ENCODE peak calls at places on chromosome 18, in five cellular contexts. B is sigmoid colon, M is astrocyte, X is breast epithelium, L is cardiac muscle cell. P is an unnamed sample.

GRCh38 chr18:56575819-56576663 is 62.4 kb downstream of the TXNL1 start:
- DNase-seq in B (no peak), M (peak), X (no peak), L (peak), P (no peak)

GRCh38 chr18:70416496-70416895 is 127.7 kb downstream of the SOCS6 start:
- DNase-seq in B (no peak), M (no peak), X (no peak), L (no peak), P (no peak)

GRCh38 chr18:48949051-48949605 is 1.6 kb downstream of the SMAD7 start:
- DNase-seq in B (peak), M (no peak), X (no peak), L (no peak), P (no peak)

GRCh38 chr18:74892066-74892627 is 294.5 kb downstream of the ZNF407 start:
- DNase-seq in B (no peak), M (no peak), X (no peak), L (no peak), P (no peak)

GRCh38 chr18:9665311-9665710 is 42.8 kb upstream of the RAB31 start:
- DNase-seq in B (no peak), M (peak), X (no peak), L (no peak), P (no peak)

GRCh38 chr18:12377556-12378553 is 828 bp upstream of the AFG3L2 start:
- DNase-seq in B (no peak), M (no peak), X (no peak), L (no peak), P (no peak)

GRCh38 chr18:56565596-56566355 is 72.6 kb downstream of the TXNL1 start:
- DNase-seq in B (no peak), M (peak), X (no peak), L (peak), P (no peak)

GRCh38 chr18:69936191-69936558 is 11.5 kb downstream of the CD226 start:
- DNase-seq in B (no peak), M (no peak), X (no peak), L (peak), P (no peak)

GRCh38 chr18:48922801-48923730 is 27.7 kb downstream of the SMAD7 start:
- DNase-seq in B (peak), M (peak), X (no peak), L (peak), P (peak)

GRCh38 chr18:64331419-64331818 is 182.5 kb upstream of the LINC00305 start:
- DNase-seq in B (no peak), M (no peak), X (no peak), L (no peak), P (no peak)

GRCh38 chr18:3016584-3017292 is 3.8 kb upstream of the LPIN2 start:
- DNase-seq in B (no peak), M (no peak), X (no peak), L (no peak), P (no peak)

GRCh38 chr18:6719098-6719913 is 10.2 kb upstream of the ARHGAP28 start:
- DNase-seq in B (no peak), M (no peak), X (no peak), L (no peak), P (no peak)

GRCh38 chr18:58263055-58263732 is 219.2 kb downstream of the NEDD4L start:
- DNase-seq in B (no peak), M (peak), X (peak), L (no peak), P (no peak)

GRCh38 chr18:28606686-28607085 is 429.8 kb upstream of the CDH2 start:
- DNase-seq in B (no peak), M (no peak), X (no peak), L (peak), P (no peak)

GRCh38 chr18:7755753-7756475 is 188.8 kb downstream of the PTPRM start:
- DNase-seq in B (no peak), M (no peak), X (no peak), L (peak), P (no peak)

GRCh38 chr18:23306842-23307241 is 146.2 kb upstream of the RIOK3 start:
- DNase-seq in B (no peak), M (no peak), X (no peak), L (no peak), P (no peak)

GRCh38 chr18:79947881-79948610 is 3.4 kb downstream of the SLC66A2 start:
- DNase-seq in B (peak), M (no peak), X (no peak), L (no peak), P (peak)

GRCh38 chr18:46754661-46755292 is 2.1 kb downstream of the ST8SIA5 start:
- DNase-seq in B (no peak), M (no peak), X (no peak), L (no peak), P (no peak)

GRCh38 chr18:22302152-22302551 is 115.6 kb downstream of the CTAGE1 start:
- DNase-seq in B (no peak), M (no peak), X (no peak), L (no peak), P (no peak)

GRCh38 chr18:76958692-76959341 is 136.5 kb downstream of the ZNF236 start:
- DNase-seq in B (no peak), M (no peak), X (no peak), L (peak), P (no peak)

GRCh38 chr18:54480616-54481015 is 110.4 kb upstream of the DYNAP start:
- DNase-seq in B (no peak), M (no peak), X (no peak), L (no peak), P (no peak)

GRCh38 chr18:58733866-58734265 is 62.6 kb downstream of the MALT1 start:
- DNase-seq in B (no peak), M (no peak), X (no peak), L (no peak), P (no peak)

GRCh38 chr18:45024357-45025107 is 343.8 kb downstream of the SETBP1 start:
- DNase-seq in B (no peak), M (no peak), X (no peak), L (no peak), P (no peak)
- TF ChIP-seq CTCF in B (no peak), M (no peak), X (no peak), L (no peak), P (no peak)

GRCh38 chr18:33837191-33837590 is 259.2 kb downstream of the ASXL3 start:
- DNase-seq in B (no peak), M (no peak), X (no peak), L (no peak), P (no peak)

GRCh38 chr18:33835419-33835818 is 257.4 kb downstream of the ASXL3 start:
- DNase-seq in B (no peak), M (no peak), X (no peak), L (no peak), P (no peak)

GRCh38 chr18:33838084-33838483 is 260.1 kb downstream of the ASXL3 start:
- DNase-seq in B (no peak), M (no peak), X (no peak), L (no peak), P (no peak)

GRCh38 chr18:33841221-33841967 is 263.4 kb downstream of the ASXL3 start:
- DNase-seq in B (no peak), M (no peak), X (no peak), L (no peak), P (no peak)

GRCh38 chr18:33839452-33840225 is 261.6 kb downstream of the ASXL3 start:
- DNase-seq in B (no peak), M (peak), X (no peak), L (peak), P (no peak)
- TF ChIP-seq CTCF in B (peak), M (peak), X (peak), L (peak), P (peak)

GRCh38 chr18:78720456-78721250 is 259.0 kb upstream of the SALL3 start:
- DNase-seq in B (peak), M (no peak), X (no peak), L (no peak), P (no peak)

GRCh38 chr18:78717766-78718150 is 261.9 kb upstream of the SALL3 start:
- DNase-seq in B (peak), M (no peak), X (no peak), L (no peak), P (no peak)

GRCh38 chr18:78721281-78721949 is 258.2 kb upstream of the SALL3 start:
- DNase-seq in B (peak), M (no peak), X (no peak), L (no peak), P (peak)

GRCh38 chr18:78721986-78722385 is 257.6 kb upstream of the SALL3 start:
- DNase-seq in B (peak), M (no peak), X (no peak), L (no peak), P (no peak)

DNA sequence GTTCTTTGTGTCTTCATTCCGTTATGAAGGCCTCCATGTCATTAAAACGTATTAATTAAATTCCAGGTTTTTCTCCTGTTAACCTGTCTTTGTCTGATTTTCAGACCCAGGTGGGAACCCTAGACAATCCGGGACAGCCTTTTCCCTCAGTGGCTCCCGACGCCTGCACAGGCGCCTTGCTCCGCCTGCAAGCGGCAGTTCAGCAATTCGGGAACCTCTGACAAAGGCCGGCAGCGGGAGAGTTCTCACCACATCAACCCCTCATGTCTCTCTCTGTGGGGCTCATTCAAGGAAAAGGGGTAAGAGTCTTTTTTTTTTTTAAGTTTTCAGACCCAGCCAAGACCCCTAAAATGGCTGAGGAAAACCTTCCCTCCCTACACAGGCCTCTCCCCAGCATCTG is 259.8 kb upstream of the SALL3 start:
- DNase-seq in B (peak), M (no peak), X (no peak), L (no peak), P (no peak)
- TF ChIP-seq CTCF in B (no peak), M (no peak), X (no peak), L (no peak), P (no peak)

DNA sequence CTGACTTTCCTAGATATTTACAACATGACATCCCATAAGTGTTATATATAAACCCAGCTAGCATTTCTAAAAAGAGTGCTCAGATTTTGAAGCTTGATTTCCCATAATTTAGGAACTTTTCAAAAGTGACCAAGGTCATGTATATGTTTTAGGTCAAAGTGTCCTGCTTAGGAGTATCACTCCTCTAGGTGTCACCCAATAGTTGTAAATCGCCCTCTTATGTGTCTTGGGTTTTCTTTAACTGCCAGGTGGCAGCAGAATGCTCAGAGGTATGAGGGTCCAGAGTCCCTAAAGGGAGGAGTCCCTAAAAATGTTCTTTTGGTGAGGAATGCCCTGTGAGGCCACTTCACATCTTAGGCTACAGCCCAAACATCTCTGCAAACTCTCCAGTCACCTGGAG is 358.3 kb downstream of the CELF4 start:
- DNase-seq in B (no peak), M (no peak), X (no peak), L (no peak), P (no peak)
- TF ChIP-seq CTCF in B (no peak), M (no peak), X (no peak), L (no peak), P (no peak)

GRCh38 chr18:26965206-26965605 is 99.7 kb upstream of the AQP4 start:
- DNase-seq in B (no peak), M (no peak), X (no peak), L (no peak), P (no peak)

GRCh38 chr18:26961805-26962204 is 96.3 kb upstream of the AQP4 start:
- DNase-seq in B (no peak), M (no peak), X (no peak), L (no peak), P (no peak)

GRCh38 chr18:26960901-26961300 is 95.4 kb upstream of the AQP4 start:
- DNase-seq in B (no peak), M (no peak), X (no peak), L (peak), P (no peak)

GRCh38 chr18:26963292-26963691 is 97.8 kb upstream of the AQP4 start:
- DNase-seq in B (no peak), M (no peak), X (no peak), L (peak), P (no peak)
- TF ChIP-seq CTCF in B (no peak), M (peak), X (no peak), L (peak), P (no peak)

DNA sequence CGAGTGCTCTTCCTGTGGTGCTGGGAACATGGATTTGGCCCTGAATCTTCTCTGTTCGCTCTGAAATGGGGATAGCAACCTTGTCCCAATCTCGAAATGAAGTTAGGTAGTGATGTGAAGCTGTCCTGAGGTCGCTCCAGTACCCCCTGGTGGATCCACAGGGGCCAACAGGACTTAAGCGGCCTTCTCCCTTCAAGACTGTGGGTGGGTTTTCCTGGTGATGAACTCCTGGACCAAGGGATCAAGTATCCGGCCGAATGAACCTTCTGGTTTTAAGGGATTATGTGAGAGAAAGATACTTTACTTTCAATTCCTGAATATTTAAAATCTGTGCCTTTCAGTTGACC is 156.5 kb downstream of the NAPG start:
- DNase-seq in B (no peak), M (no peak), X (no peak), L (no peak), P (no peak)
- TF ChIP-seq CTCF in B (no peak), M (no peak), X (no peak), L (no peak), P (no peak)

DNA sequence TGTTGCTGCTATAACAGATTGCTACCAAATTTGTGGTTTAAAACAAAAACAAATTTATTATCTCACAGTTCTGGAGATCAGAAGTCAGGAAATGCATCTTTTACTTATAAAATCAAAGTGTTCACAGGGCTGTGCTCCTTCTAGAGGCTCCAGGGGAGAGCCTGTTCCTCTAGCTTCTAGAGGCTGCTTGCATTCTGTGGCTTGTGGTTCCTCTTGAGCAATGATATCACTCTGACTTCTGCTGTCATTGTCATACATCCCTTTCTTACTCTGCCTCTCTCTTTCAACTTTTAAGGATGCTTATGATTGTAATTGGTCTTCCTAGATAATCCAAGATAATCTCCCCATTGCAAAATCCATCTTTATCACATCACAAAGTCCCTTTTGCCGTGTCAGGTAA is 6.1 kb upstream of the DCC start:
- DNase-seq in B (no peak), M (no peak), X (no peak), L (no peak), P (no peak)
- TF ChIP-seq CTCF in B (no peak), M (no peak), X (no peak), L (no peak), P (no peak)

P was measured in suprapubic skin.